ENCODE peak calls at places on chromosome 1, in five cellular contexts. One of them, this sample, is unnamed.

GRCh38 chr1:25771246-25772114 is 28.5 kb upstream of the SELENON start:
- DNase-seq in stimulated activated CD4-positive, alpha-beta T cell treated with anti-CD3 and anti-CD28 coated beads, Interleukin-2, amount 100 ng/mL, for 48 hours: no peak
- DNase-seq in glutamatergic neuron: peak
- DNase-seq in GM13977: peak
- DNase-seq in Calu3: no peak
- DNase-seq in this sample: peak

GRCh38 chr1:77825356-77825709 is 45.9 kb downstream of the MIGA1 start:
- DNase-seq in GM13977: peak
- DNase-seq in Calu3: peak
- DNase-seq in stimulated activated CD4-positive, alpha-beta T cell treated with anti-CD3 and anti-CD28 coated beads, Interleukin-2, amount 100 ng/mL, for 48 hours: no peak
- DNase-seq in glutamatergic neuron: no peak
- DNase-seq in this sample: no peak

GRCh38 chr1:33314371-33314893 is 6.5 kb downstream of the A3GALT2 start:
- DNase-seq in stimulated activated CD4-positive, alpha-beta T cell treated with anti-CD3 and anti-CD28 coated beads, Interleukin-2, amount 100 ng/mL, for 48 hours: no peak
- DNase-seq in glutamatergic neuron: no peak
- DNase-seq in GM13977: no peak
- DNase-seq in Calu3: no peak
- DNase-seq in this sample: no peak

GRCh38 chr1:244730153-244730933 is 77.4 kb downstream of the DESI2 start:
- DNase-seq in stimulated activated CD4-positive, alpha-beta T cell treated with anti-CD3 and anti-CD28 coated beads, Interleukin-2, amount 100 ng/mL, for 48 hours: peak
- DNase-seq in Calu3: peak
- DNase-seq in GM13977: peak
- DNase-seq in glutamatergic neuron: peak
- DNase-seq in this sample: no peak

GRCh38 chr1:118081387-118081786 is 103.6 kb downstream of the SPAG17 start:
- DNase-seq in glutamatergic neuron: no peak
- DNase-seq in stimulated activated CD4-positive, alpha-beta T cell treated with anti-CD3 and anti-CD28 coated beads, Interleukin-2, amount 100 ng/mL, for 48 hours: no peak
- DNase-seq in GM13977: peak
- DNase-seq in Calu3: no peak
- DNase-seq in this sample: no peak

GRCh38 chr1:204621391-204621790 is 64.1 kb downstream of the LRRN2 start:
- DNase-seq in Calu3: peak
- DNase-seq in GM13977: no peak
- DNase-seq in glutamatergic neuron: no peak
- DNase-seq in stimulated activated CD4-positive, alpha-beta T cell treated with anti-CD3 and anti-CD28 coated beads, Interleukin-2, amount 100 ng/mL, for 48 hours: no peak
- DNase-seq in this sample: no peak

GRCh38 chr1:174795806-174796205 is 203.9 kb upstream of the CACYBP start:
- DNase-seq in stimulated activated CD4-positive, alpha-beta T cell treated with anti-CD3 and anti-CD28 coated beads, Interleukin-2, amount 100 ng/mL, for 48 hours: no peak
- DNase-seq in GM13977: no peak
- DNase-seq in glutamatergic neuron: no peak
- DNase-seq in Calu3: no peak
- DNase-seq in this sample: no peak

GRCh38 chr1:213399695-213400094 is 348.7 kb downstream of the RPS6KC1 start:
- DNase-seq in Calu3: no peak
- DNase-seq in stimulated activated CD4-positive, alpha-beta T cell treated with anti-CD3 and anti-CD28 coated beads, Interleukin-2, amount 100 ng/mL, for 48 hours: no peak
- DNase-seq in glutamatergic neuron: no peak
- DNase-seq in GM13977: no peak
- DNase-seq in this sample: no peak

GRCh38 chr1:117466761-117467160 is 99.5 kb downstream of the MAN1A2 start:
- DNase-seq in glutamatergic neuron: no peak
- DNase-seq in Calu3: no peak
- DNase-seq in GM13977: no peak
- DNase-seq in stimulated activated CD4-positive, alpha-beta T cell treated with anti-CD3 and anti-CD28 coated beads, Interleukin-2, amount 100 ng/mL, for 48 hours: no peak
- DNase-seq in this sample: no peak

GRCh38 chr1:183635112-183635605 is 424 bp downstream of the ARPC5 start:
- DNase-seq in Calu3: peak
- DNase-seq in GM13977: no peak
- DNase-seq in stimulated activated CD4-positive, alpha-beta T cell treated with anti-CD3 and anti-CD28 coated beads, Interleukin-2, amount 100 ng/mL, for 48 hours: peak
- DNase-seq in glutamatergic neuron: peak
- DNase-seq in this sample: peak

GRCh38 chr1:111747282-111747734 is 8.1 kb upstream of the INKA2 start:
- DNase-seq in GM13977: peak
- DNase-seq in glutamatergic neuron: peak
- DNase-seq in stimulated activated CD4-positive, alpha-beta T cell treated with anti-CD3 and anti-CD28 coated beads, Interleukin-2, amount 100 ng/mL, for 48 hours: peak
- DNase-seq in Calu3: peak
- DNase-seq in this sample: peak

GRCh38 chr1:108962681-108963051 is 618 bp downstream of the CLCC1 start:
- DNase-seq in stimulated activated CD4-positive, alpha-beta T cell treated with anti-CD3 and anti-CD28 coated beads, Interleukin-2, amount 100 ng/mL, for 48 hours: peak
- DNase-seq in Calu3: peak
- DNase-seq in glutamatergic neuron: peak
- DNase-seq in GM13977: no peak
- DNase-seq in this sample: peak

GRCh38 chr1:202207292-202207691 is 13.7 kb downstream of the LGR6 start:
- DNase-seq in glutamatergic neuron: no peak
- DNase-seq in Calu3: no peak
- DNase-seq in GM13977: no peak
- DNase-seq in stimulated activated CD4-positive, alpha-beta T cell treated with anti-CD3 and anti-CD28 coated beads, Interleukin-2, amount 100 ng/mL, for 48 hours: no peak
- DNase-seq in this sample: peak

GRCh38 chr1:67561704-67562113 is 123.3 kb upstream of the GADD45A start:
- DNase-seq in glutamatergic neuron: peak
- DNase-seq in Calu3: peak
- DNase-seq in GM13977: peak
- DNase-seq in stimulated activated CD4-positive, alpha-beta T cell treated with anti-CD3 and anti-CD28 coated beads, Interleukin-2, amount 100 ng/mL, for 48 hours: peak
- DNase-seq in this sample: peak

GRCh38 chr1:172393354-172393753 is 27.1 kb upstream of the C1orf105 start:
- DNase-seq in GM13977: peak
- DNase-seq in Calu3: no peak
- DNase-seq in glutamatergic neuron: no peak
- DNase-seq in stimulated activated CD4-positive, alpha-beta T cell treated with anti-CD3 and anti-CD28 coated beads, Interleukin-2, amount 100 ng/mL, for 48 hours: no peak
- DNase-seq in this sample: no peak

GRCh38 chr1:42170779-42171621 is 6.5 kb upstream of the GUCA2A start:
- DNase-seq in Calu3: no peak
- DNase-seq in stimulated activated CD4-positive, alpha-beta T cell treated with anti-CD3 and anti-CD28 coated beads, Interleukin-2, amount 100 ng/mL, for 48 hours: no peak
- DNase-seq in glutamatergic neuron: no peak
- DNase-seq in GM13977: no peak
- DNase-seq in this sample: no peak

GRCh38 chr1:209884249-209884648 is 53.8 kb upstream of the SYT14 start:
- DNase-seq in glutamatergic neuron: no peak
- DNase-seq in stimulated activated CD4-positive, alpha-beta T cell treated with anti-CD3 and anti-CD28 coated beads, Interleukin-2, amount 100 ng/mL, for 48 hours: no peak
- DNase-seq in GM13977: no peak
- DNase-seq in Calu3: no peak
- DNase-seq in this sample: no peak

GRCh38 chr1:197464039-197464438 is 196.0 kb downstream of the CRB1 start:
- DNase-seq in glutamatergic neuron: no peak
- DNase-seq in Calu3: no peak
- DNase-seq in GM13977: no peak
- DNase-seq in stimulated activated CD4-positive, alpha-beta T cell treated with anti-CD3 and anti-CD28 coated beads, Interleukin-2, amount 100 ng/mL, for 48 hours: no peak
- DNase-seq in this sample: no peak

GRCh38 chr1:234362558-234362957 is 10.7 kb upstream of the COA6 start:
- DNase-seq in glutamatergic neuron: no peak
- DNase-seq in Calu3: no peak
- DNase-seq in GM13977: no peak
- DNase-seq in stimulated activated CD4-positive, alpha-beta T cell treated with anti-CD3 and anti-CD28 coated beads, Interleukin-2, amount 100 ng/mL, for 48 hours: no peak
- DNase-seq in this sample: no peak

GRCh38 chr1:180530501-180530900 is 28.1 kb upstream of the ACBD6 start:
- DNase-seq in glutamatergic neuron: no peak
- DNase-seq in GM13977: no peak
- DNase-seq in Calu3: peak
- DNase-seq in stimulated activated CD4-positive, alpha-beta T cell treated with anti-CD3 and anti-CD28 coated beads, Interleukin-2, amount 100 ng/mL, for 48 hours: no peak
- DNase-seq in this sample: no peak

GRCh38 chr1:203026666-203027663 is 674 bp downstream of the PPFIA4 start:
- DNase-seq in glutamatergic neuron: no peak
- DNase-seq in stimulated activated CD4-positive, alpha-beta T cell treated with anti-CD3 and anti-CD28 coated beads, Interleukin-2, amount 100 ng/mL, for 48 hours: no peak
- DNase-seq in GM13977: peak
- DNase-seq in Calu3: no peak
- DNase-seq in this sample: no peak

GRCh38 chr1:53617382-53618217 is 121.4 kb downstream of the GLIS1 start:
- DNase-seq in glutamatergic neuron: no peak
- DNase-seq in stimulated activated CD4-positive, alpha-beta T cell treated with anti-CD3 and anti-CD28 coated beads, Interleukin-2, amount 100 ng/mL, for 48 hours: no peak
- DNase-seq in GM13977: no peak
- DNase-seq in Calu3: no peak
- DNase-seq in this sample: no peak

GRCh38 chr1:156658945-156659574 is 17.1 kb downstream of the BCAN start:
- DNase-seq in GM13977: no peak
- DNase-seq in stimulated activated CD4-positive, alpha-beta T cell treated with anti-CD3 and anti-CD28 coated beads, Interleukin-2, amount 100 ng/mL, for 48 hours: no peak
- DNase-seq in Calu3: no peak
- DNase-seq in glutamatergic neuron: no peak
- DNase-seq in this sample: no peak

GRCh38 chr1:175893192-175893591 is 149.8 kb upstream of the TNR start:
- DNase-seq in glutamatergic neuron: no peak
- DNase-seq in stimulated activated CD4-positive, alpha-beta T cell treated with anti-CD3 and anti-CD28 coated beads, Interleukin-2, amount 100 ng/mL, for 48 hours: no peak
- DNase-seq in Calu3: no peak
- DNase-seq in GM13977: no peak
- DNase-seq in this sample: no peak

GRCh38 chr1:234896477-234897364 is 231.9 kb downstream of the TOMM20 start:
- DNase-seq in Calu3: no peak
- DNase-seq in stimulated activated CD4-positive, alpha-beta T cell treated with anti-CD3 and anti-CD28 coated beads, Interleukin-2, amount 100 ng/mL, for 48 hours: no peak
- DNase-seq in glutamatergic neuron: no peak
- DNase-seq in GM13977: no peak
- DNase-seq in this sample: no peak

GRCh38 chr1:110243581-110243980 is 33.5 kb downstream of the KCNC4 start:
- DNase-seq in stimulated activated CD4-positive, alpha-beta T cell treated with anti-CD3 and anti-CD28 coated beads, Interleukin-2, amount 100 ng/mL, for 48 hours: no peak
- DNase-seq in glutamatergic neuron: no peak
- DNase-seq in GM13977: peak
- DNase-seq in Calu3: no peak
- DNase-seq in this sample: no peak

GRCh38 chr1:53430256-53430655 is 28.9 kb upstream of the DMRTB1 start:
- DNase-seq in Calu3: no peak
- DNase-seq in GM13977: no peak
- DNase-seq in glutamatergic neuron: no peak
- DNase-seq in stimulated activated CD4-positive, alpha-beta T cell treated with anti-CD3 and anti-CD28 coated beads, Interleukin-2, amount 100 ng/mL, for 48 hours: no peak
- DNase-seq in this sample: no peak

GRCh38 chr1:187985897-187986654 is 1157.3 kb downstream of the PLA2G4A start:
- DNase-seq in Calu3: no peak
- DNase-seq in GM13977: no peak
- DNase-seq in stimulated activated CD4-positive, alpha-beta T cell treated with anti-CD3 and anti-CD28 coated beads, Interleukin-2, amount 100 ng/mL, for 48 hours: no peak
- DNase-seq in glutamatergic neuron: no peak
- DNase-seq in this sample: no peak

GRCh38 chr1:109792056-109792831 is 28.5 kb upstream of the EPS8L3 start:
- DNase-seq in Calu3: peak
- DNase-seq in glutamatergic neuron: peak
- DNase-seq in GM13977: no peak
- DNase-seq in stimulated activated CD4-positive, alpha-beta T cell treated with anti-CD3 and anti-CD28 coated beads, Interleukin-2, amount 100 ng/mL, for 48 hours: no peak
- DNase-seq in this sample: peak

GRCh38 chr1:31932491-31933316 is 5.5 kb downstream of the PTP4A2 start:
- DNase-seq in GM13977: no peak
- DNase-seq in Calu3: no peak
- DNase-seq in glutamatergic neuron: no peak
- DNase-seq in stimulated activated CD4-positive, alpha-beta T cell treated with anti-CD3 and anti-CD28 coated beads, Interleukin-2, amount 100 ng/mL, for 48 hours: no peak
- DNase-seq in this sample: no peak

GRCh38 chr1:51955797-51956527 is 34.5 kb downstream of the RAB3B start:
- DNase-seq in glutamatergic neuron: no peak
- DNase-seq in stimulated activated CD4-positive, alpha-beta T cell treated with anti-CD3 and anti-CD28 coated beads, Interleukin-2, amount 100 ng/mL, for 48 hours: no peak
- DNase-seq in GM13977: no peak
- DNase-seq in Calu3: no peak
- DNase-seq in this sample: peak